ENCODE peak calls at places on chromosomes 4 and X, in seven cellular contexts. T, C, G, S, H, O and F are unnamed samples.
A peak's percentile ranks its signal among the peaks of the same experiment; 100 is the strongest.

GRCh38 chr4:114180481-114180880 is 201.0 kb upstream of the ARSJ start:
- DNase-seq in T (peak; percentile 22), C (peak; percentile 22), G (no peak), S (no peak), H (peak; percentile 85), O (peak; percentile 15), F (peak; percentile 49)

GRCh38 chr4:30945586-30945985 is 225.4 kb downstream of the PCDH7 start:
- DNase-seq in T (no peak), C (no peak), G (no peak), S (no peak), H (peak; percentile 11), O (no peak), F (no peak)

GRCh38 chr4:137946423-137946822 is 295.7 kb downstream of the SLC7A11 start:
- DNase-seq in T (no peak), C (no peak), G (no peak), S (no peak), H (peak; percentile 56), O (no peak), F (no peak)

GRCh38 chr4:109671350-109671749 is 31.9 kb downstream of the CASP6 start:
- DNase-seq in T (no peak), C (no peak), G (no peak), S (no peak), H (no peak), O (no peak), F (no peak)

GRCh38 chr4:124710253-124710849 is 2.2 kb downstream of the ANKRD50 start:
- DNase-seq in T (no peak), C (no peak), G (no peak), S (no peak), H (peak; percentile 34), O (no peak), F (no peak)

GRCh38 chr4:20487852-20488251 is 212.4 kb upstream of the PACRGL start:
- DNase-seq in T (no peak), C (no peak), G (no peak), S (no peak), H (peak; percentile 25), O (no peak), F (no peak)

GRCh38 chrX:119406739-119407138 is 7.6 kb downstream of the SLC25A43 start:
- DNase-seq in T (no peak), C (no peak), G (no peak), S (no peak), H (peak; percentile 34), O (no peak), F (no peak)

GRCh38 chrX:150037041-150037440 is 98.8 kb upstream of the EOLA2 start:
- DNase-seq in T (no peak), C (no peak), G (no peak), S (no peak), H (no peak), O (no peak), F (no peak)

GRCh38 chrX:44400588-44400987 is 57.1 kb upstream of the EFHC2 start:
- DNase-seq in T (no peak), C (no peak), G (no peak), S (no peak), H (peak; percentile 96), O (no peak), F (no peak)

GRCh38 chr4:76850010-76850441 is 47.9 kb downstream of the SOWAHB start:
- DNase-seq in T (no peak), C (no peak), G (no peak), S (no peak), H (peak; percentile 96), O (peak; percentile 21), F (no peak)

GRCh38 chrX:16612257-16612987 is 37.5 kb upstream of the S100G start:
- DNase-seq in T (no peak), C (no peak), G (no peak), S (no peak), H (no peak), O (no peak), F (no peak)

GRCh38 chr4:158459085-158459820 is 62.4 kb upstream of the RXFP1 start:
- DNase-seq in T (no peak), C (no peak), G (no peak), S (peak; percentile 19), H (no peak), O (no peak), F (no peak)

GRCh38 chr4:115944146-115944905 is 830.9 kb upstream of the NDST4 start:
- DNase-seq in T (no peak), C (no peak), G (no peak), S (no peak), H (no peak), O (no peak), F (no peak)

GRCh38 chr4:112509243-112510190 is 6.5 kb downstream of the NEUROG2 start:
- DNase-seq in T (no peak), C (no peak), G (no peak), S (no peak), H (peak; percentile 20), O (no peak), F (no peak)

GRCh38 chr4:38566811-38567398 is 97.1 kb upstream of the KLF3 start:
- DNase-seq in T (no peak), C (no peak), G (no peak), S (no peak), H (no peak), O (no peak), F (no peak)

GRCh38 chr4:165428957-165429356 is 50.1 kb downstream of the CPE start:
- DNase-seq in T (no peak), C (no peak), G (no peak), S (no peak), H (no peak), O (no peak), F (no peak)

GRCh38 chr4:146567396-146567795 is 45.7 kb upstream of the SLC10A7 start:
- DNase-seq in T (no peak), C (no peak), G (no peak), S (no peak), H (no peak), O (no peak), F (no peak)

GRCh38 chrX:103718120-103718519 is 7.4 kb downstream of the TMEM31 start:
- DNase-seq in T (no peak), C (no peak), G (no peak), S (no peak), H (no peak), O (no peak), F (no peak)
- H3K27ac ChIP-seq in T (no peak overlapping the region), C (no peak overlapping the region), G (no peak overlapping the region), S (no peak overlapping the region), H (no peak overlapping the region), O (peak overlapping the region; percentile 63), F (peak overlapping the region; percentile 58)

DNA sequence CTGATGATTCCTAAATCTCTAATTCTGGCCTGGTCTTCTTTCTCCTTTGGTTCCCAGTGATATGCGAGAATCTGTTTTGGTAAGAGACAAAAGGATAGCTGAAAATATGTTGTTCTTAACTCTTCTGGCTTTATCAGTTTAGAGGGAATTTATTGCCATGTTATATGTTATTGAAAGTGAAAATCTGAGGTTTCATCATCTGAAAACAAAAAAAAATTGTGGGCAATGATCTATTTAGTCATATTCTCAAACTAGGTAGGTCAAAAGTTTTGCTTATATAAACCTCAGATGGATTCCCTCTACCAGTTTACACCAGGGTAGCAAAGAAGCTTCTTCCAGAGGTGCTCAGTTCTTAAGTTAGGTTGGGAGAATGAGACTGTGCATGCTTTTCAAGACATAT is 103.6 kb downstream of the ITM2A start:
- DNase-seq in T (no peak), C (no peak), G (no peak), S (no peak), H (no peak), O (no peak), F (no peak)
- H3K4me1 ChIP-seq in T (no peaks in the 10 kb centered on the region), C (no peaks in the 10 kb centered on the region), G (no peaks in the 10 kb centered on the region), S (peaks cover 27% of the 10 kb centered on the region), H (no peaks in the 10 kb centered on the region), O (no peaks in the 10 kb centered on the region), F (no peaks in the 10 kb centered on the region)

GRCh38 chr4:2551118-2551517 is 14.7 kb downstream of the FAM193A start:
- DNase-seq in T (no peak), C (no peak), G (no peak), S (no peak), H (no peak), O (no peak), F (no peak)

GRCh38 chr4:2545321-2546013 is 9.0 kb downstream of the FAM193A start:
- DNase-seq in T (no peak), C (no peak), G (no peak), S (no peak), H (peak; percentile 13), O (no peak), F (no peak)

DNA sequence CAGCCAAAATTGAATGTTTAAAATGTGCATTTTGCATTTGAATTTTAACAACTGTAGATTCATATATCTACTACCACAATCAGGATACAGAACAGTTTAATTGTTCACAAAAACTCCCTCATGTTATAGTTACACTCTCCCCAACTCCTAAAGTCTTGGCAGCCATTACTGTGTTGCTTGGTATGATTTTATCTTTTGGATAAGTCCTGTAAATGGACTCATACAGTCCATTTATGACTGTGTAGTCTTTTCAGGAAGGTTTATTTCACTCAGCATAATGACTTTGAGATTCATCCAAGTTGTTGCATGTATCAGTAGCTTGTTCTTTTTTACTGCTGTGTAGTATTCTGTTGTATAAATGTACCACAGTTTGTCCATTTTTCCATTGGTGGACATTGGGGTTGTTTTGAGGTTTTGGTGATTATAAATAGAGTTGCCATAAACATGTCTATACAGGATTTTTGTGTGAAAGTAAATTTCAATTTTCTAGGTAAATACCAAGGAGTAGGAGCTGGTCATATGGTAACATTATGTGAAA is 9.9 kb downstream of the FAM193A start:
- DNase-seq in T (no peak), C (no peak), G (no peak), S (no peak), H (no peak), O (no peak), F (no peak)
- TF ChIP-seq POLR2A in T (no peak), C (no peak), G (no peak), S (no peak), H (no peak), O (no peak), F (no peak)

GRCh38 chr4:6107886-6108285 is 89.7 kb upstream of the C4orf50 start:
- DNase-seq in T (no peak), C (no peak), G (no peak), S (no peak), H (no peak), O (no peak), F (no peak)

GRCh38 chr4:6106156-6106555 is 87.9 kb upstream of the C4orf50 start:
- DNase-seq in T (no peak), C (no peak), G (no peak), S (no peak), H (no peak), O (no peak), F (no peak)

GRCh38 chr4:6107114-6107791 is 89.0 kb upstream of the C4orf50 start:
- DNase-seq in T (no peak), C (no peak), G (no peak), S (no peak), H (no peak), O (no peak), F (no peak)

GRCh38 chr4:6105311-6105911 is 87.2 kb upstream of the C4orf50 start:
- DNase-seq in T (no peak), C (no peak), G (no peak), S (no peak), H (no peak), O (no peak), F (no peak)

GRCh38 chr4:6104541-6105130 is 86.4 kb upstream of the C4orf50 start:
- DNase-seq in T (no peak), C (no peak), G (no peak), S (no peak), H (no peak), O (no peak), F (no peak)
- H3K27ac ChIP-seq in T (no peak overlapping the region), C (no peak overlapping the region), G (no peak overlapping the region), S (no peak overlapping the region), H (no peak overlapping the region), O (no peak overlapping the region), F (no peak overlapping the region)